ENCODE peak calls at places on chromosomes 12 and 14, in six cellular contexts. B is A673; F is astrocyte; U is BJ; V is CD8-positive, alpha-beta T cell; K is tibial nerve. G is an unnamed sample.

GRCh38 chr12:47783024-47783755 is 10.2 kb downstream of the SLC48A1 start:
- DNase-seq in B (no peak), F (no peak), U (no peak), V (no peak), K (no peak), G (no peak)

GRCh38 chr14:89315493-89316456 is 101.3 kb downstream of the FOXN3 start:
- DNase-seq in B (no peak), F (no peak), U (no peak), V (no peak), K (no peak), G (no peak)

GRCh38 chr12:6827437-6827894 is 741 bp upstream of the P3H3 start:
- DNase-seq in B (peak; percentile 95), F (peak; percentile 61), U (peak; percentile 27), V (no peak), K (peak; percentile 87), G (peak; percentile 89)

GRCh38 chr12:105931104-105931503 is 207.7 kb downstream of the NUAK1 start:
- DNase-seq in B (no peak), F (no peak), U (no peak), V (no peak), K (no peak), G (no peak)

GRCh38 chr12:38053113-38053512 is 263.5 kb upstream of the ALG10B start:
- DNase-seq in B (no peak), F (no peak), U (no peak), V (no peak), K (no peak), G (no peak)

GRCh38 chr12:93322784-93323183 is 54.9 kb upstream of the NUDT4 start:
- DNase-seq in B (no peak), F (peak; percentile 57), U (no peak), V (no peak), K (no peak), G (no peak)

GRCh38 chr14:91274796-91275195 is 30.3 kb upstream of the GPR68 start:
- DNase-seq in B (no peak), F (no peak), U (no peak), V (no peak), K (no peak), G (no peak)

GRCh38 chr12:105226219-105226618 is 9.8 kb downstream of the APPL2 start:
- DNase-seq in B (peak; percentile 70), F (peak; percentile 89), U (peak; percentile 95), V (no peak), K (peak; percentile 36), G (peak; percentile 50)

GRCh38 chr12:95970905-95971304 is 25.2 kb downstream of the HAL start:
- DNase-seq in B (no peak), F (peak; percentile 22), U (no peak), V (no peak), K (no peak), G (no peak)

GRCh38 chr12:39103552-39104165 is 198.3 kb upstream of the CPNE8 start:
- DNase-seq in B (peak; percentile 83), F (peak; percentile 47), U (no peak), V (no peak), K (no peak), G (no peak)

GRCh38 chr14:93939304-93940229 is 12.4 kb downstream of the FAM181A start:
- DNase-seq in B (peak; percentile 70), F (peak; percentile 20), U (no peak), V (peak; percentile 98), K (peak; percentile 57), G (peak; percentile 77)

GRCh38 chr14:91311284-91311662 is 66.8 kb upstream of the GPR68 start:
- DNase-seq in B (no peak), F (no peak), U (no peak), V (peak; percentile 78), K (no peak), G (no peak)

GRCh38 chr14:69335421-69335820 is 62.7 kb downstream of the ERH start:
- DNase-seq in B (no peak), F (peak; percentile 60), U (no peak), V (no peak), K (no peak), G (no peak)

GRCh38 chr12:124914392-124915248 is at the start of gene UBC:
- DNase-seq in B (peak; percentile 94), F (peak; percentile 90), U (no peak), V (peak; percentile 96), K (peak; percentile 87), G (peak; percentile 90)

GRCh38 chr14:75715926-75716780 is 55.1 kb downstream of the TTLL5 start:
- DNase-seq in B (no peak), F (peak; percentile 80), U (peak; percentile 29), V (no peak), K (no peak), G (no peak)

GRCh38 chr14:104878582-104878981 is 13.5 kb downstream of the CEP170B start:
- DNase-seq in B (no peak), F (no peak), U (no peak), V (no peak), K (no peak), G (peak; percentile 13)

GRCh38 chr12:87924149-87924548 is 105.1 kb downstream of the C12orf50 start:
- DNase-seq in B (no peak), F (peak; percentile 19), U (no peak), V (no peak), K (no peak), G (no peak)

GRCh38 chr12:4059891-4060290 is 186.7 kb upstream of the PARP11 start:
- DNase-seq in B (peak; percentile 40), F (no peak), U (no peak), V (no peak), K (no peak), G (no peak)

GRCh38 chr12:106249411-106250135 is 1.8 kb upstream of the CKAP4 start:
- DNase-seq in B (no peak), F (no peak), U (no peak), V (no peak), K (no peak), G (no peak)

GRCh38 chr14:99117671-99118045 is 154.3 kb downstream of the BCL11B start:
- DNase-seq in B (no peak), F (no peak), U (no peak), V (no peak), K (no peak), G (no peak)

GRCh38 chr12:109064143-109064542 is 11.8 kb downstream of the USP30 start:
- DNase-seq in B (no peak), F (no peak), U (no peak), V (no peak), K (no peak), G (no peak)

GRCh38 chr14:92412912-92413311 is 89.9 kb downstream of the SLC24A4 start:
- DNase-seq in B (no peak), F (no peak), U (no peak), V (no peak), K (no peak), G (no peak)

GRCh38 chr14:54450535-54450934 is 9.4 kb upstream of the CNIH1 start:
- DNase-seq in B (no peak), F (peak; percentile 32), U (peak; percentile 56), V (no peak), K (no peak), G (no peak)

GRCh38 chr12:90936230-90937005 is 18.6 kb downstream of the CCER1 start:
- DNase-seq in B (no peak), F (no peak), U (no peak), V (no peak), K (no peak), G (no peak)

GRCh38 chr14:34501997-34502396 is 37.5 kb downstream of the EAPP start:
- DNase-seq in B (no peak), F (peak; percentile 36), U (no peak), V (no peak), K (no peak), G (no peak)

GRCh38 chr12:12008931-12009611 is 61.7 kb upstream of the BCL2L14 start:
- DNase-seq in B (peak; percentile 73), F (peak; percentile 81), U (no peak), V (peak; percentile 68), K (no peak), G (no peak)

GRCh38 chr12:118536306-118536900 is 160.0 kb downstream of the SUDS3 start:
- DNase-seq in B (no peak), F (no peak), U (no peak), V (no peak), K (no peak), G (no peak)

GRCh38 chr14:64711039-64711438 is 6.8 kb downstream of the PLEKHG3 start:
- DNase-seq in B (no peak), F (no peak), U (no peak), V (no peak), K (no peak), G (no peak)

GRCh38 chr14:51368721-51369163 is 128.7 kb downstream of the TMX1 start:
- DNase-seq in B (no peak), F (peak; percentile 81), U (peak; percentile 95), V (no peak), K (peak; percentile 20), G (no peak)

DNA sequence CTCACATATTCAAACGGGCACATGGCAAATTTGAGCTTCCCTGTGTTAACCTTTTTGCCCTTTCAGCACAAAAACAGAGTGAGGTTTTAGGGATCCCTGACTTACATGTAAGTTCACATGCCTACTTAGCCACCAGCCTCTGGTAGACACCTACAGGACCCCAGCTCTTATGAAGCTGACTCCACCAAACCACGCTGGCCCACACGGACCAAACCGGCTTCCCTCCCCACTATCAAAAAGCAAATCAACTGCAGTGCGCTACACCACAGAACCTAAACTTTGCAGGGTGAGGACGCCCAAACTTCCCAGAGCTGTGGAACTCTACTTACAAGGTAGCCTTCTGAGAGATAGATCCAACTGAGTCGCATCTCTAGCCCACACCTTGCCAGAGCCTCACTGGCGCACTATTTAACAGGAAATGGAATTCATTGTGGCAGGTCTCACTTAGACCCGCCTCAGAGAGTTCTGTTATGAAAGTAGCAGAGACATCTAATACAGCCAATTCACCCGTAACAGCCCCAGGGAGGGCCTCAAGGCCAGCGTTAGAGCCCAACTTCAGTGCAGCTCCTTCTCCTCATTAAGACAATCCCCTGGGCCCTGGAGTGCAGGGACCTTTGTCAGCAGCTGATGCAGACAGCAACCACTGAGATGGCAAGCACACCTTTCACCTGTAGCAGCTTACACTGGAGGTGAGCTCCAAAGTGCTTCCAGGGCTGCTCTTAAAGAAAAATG is 49.2 kb downstream of the SH2B3 start:
- DNase-seq in B (no peak), F (no peak), U (no peak), V (no peak), K (no peak), G (no peak)
- H3K36me3 ChIP-seq in B (peaks cover 58% of the 10 kb centered on the region), F (peaks cover 58% of the 10 kb centered on the region), U (peaks cover 28% of the 10 kb centered on the region), V (peaks cover 26% of the 10 kb centered on the region), K (peaks cover 5% of the 10 kb centered on the region), G (peaks cover 62% of the 10 kb centered on the region)

GRCh38 chr14:76955575-76956252 is 72.8 kb downstream of the IRF2BPL start:
- DNase-seq in B (peak; percentile 95), F (peak; percentile 34), U (no peak), V (peak; percentile 68), K (no peak), G (no peak)
- TF ChIP-seq CTCF in B (no peak), F (no peak), U (no peak), V (no peak), K (no peak), G (no peak)

DNA sequence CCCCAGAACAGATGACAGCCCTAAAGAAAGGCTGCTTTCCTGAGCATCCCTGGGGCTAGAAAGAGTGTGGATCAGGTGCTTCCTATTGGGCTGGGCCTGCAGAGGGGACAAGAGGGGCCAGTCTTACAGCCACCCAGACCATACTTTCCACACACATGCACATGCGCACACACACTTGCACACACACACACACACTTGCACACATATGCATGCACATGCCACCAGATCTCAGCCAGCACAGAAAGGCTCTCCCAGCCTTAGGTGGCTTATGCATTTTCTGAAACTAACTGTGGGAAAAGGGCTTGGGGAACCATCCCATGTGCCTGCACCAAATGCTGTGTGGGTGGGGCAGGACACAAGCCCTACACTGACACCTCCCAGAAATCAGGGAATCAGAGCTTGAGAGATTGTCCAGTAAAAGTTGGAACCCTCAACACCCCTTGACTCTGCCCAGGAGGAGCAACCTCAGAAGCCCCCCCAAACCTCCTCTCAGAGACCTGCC is 2.5 kb upstream of the DIO3 start:
- DNase-seq in B (no peak), F (no peak), U (no peak), V (no peak), K (no peak), G (no peak)
- H3K4me3 ChIP-seq in B (no peak overlapping the region), F (no peak overlapping the region), U (no peak overlapping the region), V (no peak overlapping the region), K (peak overlapping the region; percentile 39), G (peak overlapping the region; percentile 62)

GRCh38 chr12:57094194-57095160 is 5.6 kb downstream of the NAB2 start:
- DNase-seq in B (no peak), F (no peak), U (no peak), V (no peak), K (no peak), G (no peak)
- H3K36me3 ChIP-seq in B (peaks cover 75% of the 10 kb centered on the region), F (peaks cover 28% of the 10 kb centered on the region), U (peaks cover 54% of the 10 kb centered on the region), V (peaks cover 44% of the 10 kb centered on the region), K (no peaks in the 10 kb centered on the region), G (peaks cover 81% of the 10 kb centered on the region)